ENCODE peak calls at places on chromosome 7, in five cellular contexts. I is heart right ventricle, X is fibroblast of the aortic adventitia, A is fibroblast of lung, B is mucosa of descending colon. W is an unnamed sample.

GRCh38 chr7:131717181-131717580 is 160.8 kb upstream of the PODXL start:
- DNase-seq in I (no peak), X (no peak), A (no peak), B (no peak), W (no peak)

GRCh38 chr7:77351539-77352004 is 64.6 kb downstream of the GSAP start:
- DNase-seq in I (peak), X (no peak), A (no peak), B (no peak), W (no peak)

GRCh38 chr7:143295870-143296269 is 7.7 kb downstream of the CASP2 start:
- DNase-seq in I (no peak), X (peak), A (peak), B (no peak), W (peak)

GRCh38 chr7:38541440-38541839 is 89.7 kb downstream of the AMPH start:
- DNase-seq in I (no peak), X (no peak), A (no peak), B (no peak), W (no peak)

GRCh38 chr7:98011996-98012395 is 22.0 kb upstream of the OCM2 start:
- DNase-seq in I (no peak), X (no peak), A (no peak), B (no peak), W (no peak)

GRCh38 chr7:84399661-84400060 is 205.1 kb upstream of the SEMA3A start:
- DNase-seq in I (no peak), X (no peak), A (no peak), B (no peak), W (no peak)

GRCh38 chr7:28808786-28809533 is 149.2 kb downstream of the TRIL start:
- DNase-seq in I (no peak), X (peak), A (peak), B (peak), W (no peak)

GRCh38 chr7:38773430-38773829 is 135.6 kb downstream of the VPS41 start:
- DNase-seq in I (no peak), X (no peak), A (no peak), B (no peak), W (no peak)

GRCh38 chr7:19024261-19024660 is 93.2 kb downstream of the TWIST1 start:
- DNase-seq in I (no peak), X (peak), A (peak), B (no peak), W (peak)

GRCh38 chr7:132080467-132080866 is 495.8 kb downstream of the PLXNA4 start:
- DNase-seq in I (peak), X (no peak), A (no peak), B (no peak), W (no peak)

GRCh38 chr7:132207211-132207610 is 369.1 kb downstream of the PLXNA4 start:
- DNase-seq in I (peak), X (no peak), A (no peak), B (no peak), W (no peak)

GRCh38 chr7:144821069-144821468 is 14.8 kb downstream of the TPK1 start:
- DNase-seq in I (no peak), X (no peak), A (no peak), B (no peak), W (no peak)

GRCh38 chr7:4894482-4894881 is 11.0 kb upstream of the RADIL start:
- DNase-seq in I (no peak), X (no peak), A (no peak), B (no peak), W (no peak)

GRCh38 chr7:158284617-158285382 is 302.8 kb downstream of the PTPRN2 start:
- DNase-seq in I (no peak), X (no peak), A (no peak), B (no peak), W (no peak)

GRCh38 chr7:53426145-53426750 is 390.8 kb downstream of the POM121L12 start:
- DNase-seq in I (no peak), X (no peak), A (no peak), B (no peak), W (no peak)

GRCh38 chr7:116354546-116355422 is 144.4 kb downstream of the TES start:
- DNase-seq in I (peak), X (peak), A (peak), B (no peak), W (peak)

GRCh38 chr7:80873140-80873539 is 45.7 kb downstream of the SEMA3C start:
- DNase-seq in I (no peak), X (no peak), A (no peak), B (no peak), W (no peak)

GRCh38 chr7:40455485-40455884 is 320.7 kb downstream of the SUGCT start:
- DNase-seq in I (no peak), X (peak), A (peak), B (no peak), W (no peak)

GRCh38 chr7:43679210-43680068 is 49.9 kb downstream of the COA1 start:
- DNase-seq in I (no peak), X (no peak), A (no peak), B (no peak), W (no peak)

GRCh38 chr7:129343099-129343700 is 91.0 kb upstream of the STRIP2 start:
- DNase-seq in I (peak), X (peak), A (peak), B (no peak), W (peak)

GRCh38 chr7:22665816-22666375 is 61.1 kb upstream of the IL6 start:
- DNase-seq in I (no peak), X (no peak), A (peak), B (no peak), W (no peak)

GRCh38 chr7:47792521-47793121 is 155.6 kb downstream of the PKD1L1 start:
- DNase-seq in I (no peak), X (no peak), A (no peak), B (no peak), W (no peak)

GRCh38 chr7:29989257-29989995 is at the start of gene SCRN1:
- DNase-seq in I (peak), X (peak), A (peak), B (peak), W (peak)

GRCh38 chr7:133703547-133703946 is 423.6 kb upstream of the LRGUK start:
- DNase-seq in I (peak), X (peak), A (peak), B (no peak), W (peak)

GRCh38 chr7:69757528-69757927 is 159.3 kb downstream of the AUTS2 start:
- DNase-seq in I (no peak), X (no peak), A (no peak), B (no peak), W (no peak)

DNA sequence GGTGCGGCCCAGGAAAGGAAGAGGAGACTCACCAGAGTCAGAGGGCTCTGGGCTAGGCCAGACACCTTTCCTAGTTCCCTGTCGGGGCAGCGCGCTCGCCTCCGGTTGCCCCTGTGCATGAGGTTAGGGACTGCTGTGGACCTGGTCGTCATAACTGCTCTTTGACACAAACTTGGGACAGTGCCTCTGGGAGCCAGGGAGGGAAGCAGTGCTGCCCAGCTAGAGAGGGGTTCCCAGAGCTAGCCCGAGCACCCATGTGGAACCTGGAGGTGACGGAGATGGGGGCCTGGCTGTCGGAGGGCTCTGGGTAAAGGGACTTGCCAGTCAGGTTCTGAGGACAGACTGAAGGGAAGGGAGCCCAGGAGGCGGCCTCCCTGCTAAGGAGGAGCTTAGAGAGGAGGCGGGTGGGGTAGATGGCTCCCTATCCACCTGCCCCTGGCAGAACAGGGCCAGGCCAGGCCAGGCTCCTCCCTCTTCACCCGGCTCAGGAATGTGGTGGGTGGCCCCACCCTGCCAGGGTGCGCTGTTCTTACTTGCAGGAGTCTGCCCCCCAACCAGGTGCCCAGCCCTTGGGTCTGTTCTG is 29.7 kb downstream of the AGAP3 start:
- DNase-seq in I (no peak), X (no peak), A (no peak), B (peak), W (no peak)
- H3K4me3 ChIP-seq in I (peak), X (no peak), A (no peak), B (no peak), W (no peak)

GRCh38 chr7:32285698-32286097 is 204.5 kb downstream of the LSM5 start:
- DNase-seq in I (no peak), X (no peak), A (no peak), B (no peak), W (no peak)
- TF ChIP-seq CTCF in I (no peak), X (no peak), A (no peak), B (no peak), W (no peak)

DNA sequence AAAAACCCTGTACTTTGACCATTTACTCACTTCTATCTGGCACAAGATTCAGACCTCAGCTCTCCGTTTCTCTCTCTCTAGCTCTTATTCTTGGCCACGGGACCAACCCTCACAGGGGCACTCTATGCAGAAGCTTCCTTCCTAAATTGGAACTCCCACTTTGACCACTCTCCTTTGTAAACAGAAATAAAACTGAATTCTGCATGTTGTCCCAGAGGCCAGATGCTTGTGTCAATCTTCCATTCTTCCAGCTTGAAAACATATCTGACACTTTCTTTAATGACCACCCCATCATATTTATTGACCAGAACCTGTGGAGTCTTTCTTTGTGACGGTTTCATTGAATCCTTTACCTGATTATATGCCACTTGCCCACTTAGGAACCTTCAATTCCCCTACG is 26.6 kb downstream of the BET1 start:
- DNase-seq in I (no peak), X (no peak), A (no peak), B (no peak), W (no peak)
- H3K4me3 ChIP-seq in I (no peak), X (no peak), A (no peak), B (no peak), W (no peak)

GRCh38 chr7:56030340-56030739 is 20.9 kb downstream of the PSPH start:
- DNase-seq in I (no peak), X (no peak), A (no peak), B (no peak), W (no peak)

GRCh38 chr7:56028942-56029630 is 22.2 kb downstream of the PSPH start:
- DNase-seq in I (no peak), X (peak), A (peak), B (no peak), W (peak)

DNA sequence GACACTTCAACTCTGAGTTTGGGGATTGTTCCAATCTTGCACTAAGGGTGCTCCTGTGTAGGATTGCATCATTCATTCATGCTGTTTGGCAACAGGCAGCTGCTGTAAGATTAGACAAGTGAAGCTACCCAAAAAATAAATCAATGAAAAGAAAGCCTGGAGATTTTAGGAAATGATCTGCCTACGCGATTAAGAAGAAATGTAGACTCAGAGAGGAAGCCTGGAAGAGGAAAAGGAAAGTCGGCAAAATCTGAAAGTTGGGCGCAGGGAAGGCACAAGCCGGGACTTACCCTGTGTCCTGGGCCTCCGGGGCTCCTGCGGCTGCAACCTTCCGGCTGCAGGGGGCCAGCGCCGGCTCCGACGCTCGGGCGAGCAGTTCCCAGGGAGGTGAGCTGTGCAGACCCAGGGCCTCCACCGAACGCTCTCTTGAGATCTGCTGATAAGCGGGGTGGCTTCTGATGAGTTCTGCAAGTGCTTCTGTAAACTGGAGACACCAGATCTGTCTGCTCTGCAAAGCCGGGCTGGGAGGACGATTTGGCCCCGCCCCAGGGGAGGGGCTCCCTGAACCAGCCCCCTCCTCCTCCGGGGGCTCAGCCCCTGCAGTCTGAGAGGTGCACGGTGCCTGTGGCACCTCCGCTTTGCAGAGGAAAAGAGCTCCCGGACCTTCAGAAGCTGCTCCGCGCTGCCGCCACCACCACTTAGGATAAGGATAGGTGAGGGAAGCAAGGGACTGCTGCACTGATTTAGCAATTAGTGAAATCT is 17.4 kb downstream of the PSPH start:
- DNase-seq in I (peak), X (peak), A (peak), B (peak), W (peak)
- TF ChIP-seq CTCF in I (peak), X (peak), A (peak), B (no peak), W (peak)

GRCh38 chr7:90705391-90706066 is 109.4 kb downstream of the CDK14 start:
- DNase-seq in I (no peak), X (no peak), A (no peak), B (no peak), W (no peak)

GRCh38 chr7:90701021-90701420 is 104.9 kb downstream of the CDK14 start:
- DNase-seq in I (no peak), X (peak), A (no peak), B (no peak), W (no peak)

GRCh38 chr7:90706067-90706716 is 110.1 kb downstream of the CDK14 start:
- DNase-seq in I (no peak), X (no peak), A (peak), B (no peak), W (peak)

GRCh38 chr7:90698616-90699015 is 102.5 kb downstream of the CDK14 start:
- DNase-seq in I (no peak), X (no peak), A (no peak), B (no peak), W (no peak)

DNA sequence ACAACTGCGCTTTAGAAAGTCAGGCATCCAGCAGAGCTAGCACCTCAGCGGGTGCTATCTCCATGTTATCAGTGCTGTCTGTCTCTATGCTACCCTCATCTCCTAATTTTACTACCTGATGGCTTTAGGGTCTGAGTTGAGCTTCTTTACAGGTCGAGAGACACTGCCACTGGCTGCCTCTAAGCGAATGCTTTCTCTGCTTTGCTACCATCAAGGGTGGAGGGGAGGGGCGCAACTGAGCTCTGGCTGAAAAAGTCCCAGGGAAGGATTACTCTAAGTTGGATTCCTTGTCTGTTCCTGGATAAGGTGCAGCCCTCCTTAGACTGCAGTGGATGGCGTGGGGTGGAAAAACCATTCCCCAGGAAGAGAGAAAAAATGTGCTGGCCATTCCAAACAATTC is 105.7 kb downstream of the CDK14 start:
- DNase-seq in I (no peak), X (no peak), A (no peak), B (no peak), W (no peak)
- H3K4me3 ChIP-seq in I (peak), X (peak), A (no peak), B (no peak), W (no peak)

GRCh38 chr7:117399820-117400422 is 27.4 kb downstream of the ASZ1 start:
- DNase-seq in I (no peak), X (peak), A (peak), B (no peak), W (no peak)
- TF ChIP-seq CTCF in I (peak), X (peak), A (peak), B (no peak), W (peak)

GRCh38 chr7:12422449-12423320 is 19.0 kb upstream of the VWDE start:
- DNase-seq in I (no peak), X (no peak), A (peak), B (no peak), W (peak)
- H3K4me3 ChIP-seq in I (no peak), X (no peak), A (no peak), B (no peak), W (no peak)